ENCODE peak calls at places on chromosome 20, in six cellular contexts. One of them, this sample, is unnamed.

GRCh38 chr20:45407783-45408645 is at the start of gene DBNDD2:
- DNase-seq in kidney tubule cell: no peak
- DNase-seq in ACHN: no peak
- DNase-seq in nephron progenitor cell: no peak
- DNase-seq in dermis blood vessel endothelial cell: no peak
- DNase-seq in NCI-H1105: no peak
- DNase-seq in this sample: no peak

GRCh38 chr20:57272883-57273282 is 6.4 kb upstream of the BMP7 start:
- DNase-seq in NCI-H1105: no peak
- DNase-seq in kidney tubule cell: no peak
- DNase-seq in dermis blood vessel endothelial cell: no peak
- DNase-seq in nephron progenitor cell: no peak
- DNase-seq in ACHN: no peak
- DNase-seq in this sample: no peak

GRCh38 chr20:22342410-22342809 is 242.0 kb downstream of the FOXA2 start:
- DNase-seq in dermis blood vessel endothelial cell: no peak
- DNase-seq in ACHN: no peak
- DNase-seq in kidney tubule cell: no peak
- DNase-seq in NCI-H1105: no peak
- DNase-seq in nephron progenitor cell: no peak
- DNase-seq in this sample: no peak

GRCh38 chr20:33814238-33814712 is 3.1 kb downstream of the CHMP4B start:
- DNase-seq in NCI-H1105: no peak
- DNase-seq in kidney tubule cell: peak
- DNase-seq in nephron progenitor cell: no peak
- DNase-seq in dermis blood vessel endothelial cell: peak
- DNase-seq in ACHN: no peak
- DNase-seq in this sample: no peak

GRCh38 chr20:8212286-8212685 is 80.2 kb downstream of the PLCB1 start:
- DNase-seq in NCI-H1105: no peak
- DNase-seq in ACHN: no peak
- DNase-seq in kidney tubule cell: no peak
- DNase-seq in dermis blood vessel endothelial cell: peak
- DNase-seq in nephron progenitor cell: no peak
- DNase-seq in this sample: no peak

GRCh38 chr20:39019805-39020325 is 57.7 kb downstream of the DHX35 start:
- DNase-seq in ACHN: no peak
- DNase-seq in nephron progenitor cell: no peak
- DNase-seq in dermis blood vessel endothelial cell: no peak
- DNase-seq in NCI-H1105: no peak
- DNase-seq in kidney tubule cell: no peak
- DNase-seq in this sample: no peak

GRCh38 chr20:50415516-50416268 is 94.5 kb upstream of the PTPN1 start:
- DNase-seq in dermis blood vessel endothelial cell: peak
- DNase-seq in NCI-H1105: no peak
- DNase-seq in nephron progenitor cell: peak
- DNase-seq in ACHN: no peak
- DNase-seq in kidney tubule cell: peak
- DNase-seq in this sample: peak

GRCh38 chr20:40861427-40862008 is 167.1 kb upstream of the TOP1 start:
- DNase-seq in dermis blood vessel endothelial cell: no peak
- DNase-seq in nephron progenitor cell: no peak
- DNase-seq in kidney tubule cell: no peak
- DNase-seq in NCI-H1105: no peak
- DNase-seq in ACHN: no peak
- DNase-seq in this sample: no peak

GRCh38 chr20:4875578-4876067 is 125.7 kb downstream of the SLC23A2 start:
- DNase-seq in dermis blood vessel endothelial cell: peak
- DNase-seq in kidney tubule cell: peak
- DNase-seq in NCI-H1105: peak
- DNase-seq in ACHN: no peak
- DNase-seq in nephron progenitor cell: peak
- DNase-seq in this sample: peak

GRCh38 chr20:18837710-18838109 is 24.1 kb downstream of the SCP2D1 start:
- DNase-seq in dermis blood vessel endothelial cell: no peak
- DNase-seq in ACHN: no peak
- DNase-seq in kidney tubule cell: no peak
- DNase-seq in NCI-H1105: no peak
- DNase-seq in nephron progenitor cell: no peak
- DNase-seq in this sample: no peak

GRCh38 chr20:38094373-38094775 is 60.8 kb downstream of the RPRD1B start:
- DNase-seq in kidney tubule cell: peak
- DNase-seq in NCI-H1105: no peak
- DNase-seq in ACHN: peak
- DNase-seq in dermis blood vessel endothelial cell: peak
- DNase-seq in nephron progenitor cell: no peak
- DNase-seq in this sample: peak

GRCh38 chr20:32672315-32672981 is 1.3 kb downstream of the C20orf203 start:
- DNase-seq in NCI-H1105: no peak
- DNase-seq in kidney tubule cell: no peak
- DNase-seq in ACHN: no peak
- DNase-seq in dermis blood vessel endothelial cell: no peak
- DNase-seq in nephron progenitor cell: no peak
- DNase-seq in this sample: no peak

GRCh38 chr20:49460916-49461315 is 21.6 kb downstream of the KCNB1 start:
- DNase-seq in dermis blood vessel endothelial cell: no peak
- DNase-seq in nephron progenitor cell: no peak
- DNase-seq in NCI-H1105: peak
- DNase-seq in ACHN: peak
- DNase-seq in kidney tubule cell: peak
- DNase-seq in this sample: peak

GRCh38 chr20:2006452-2007381 is 12.9 kb upstream of the PDYN start:
- DNase-seq in ACHN: peak
- DNase-seq in nephron progenitor cell: peak
- DNase-seq in NCI-H1105: peak
- DNase-seq in dermis blood vessel endothelial cell: peak
- DNase-seq in kidney tubule cell: peak
- DNase-seq in this sample: no peak

GRCh38 chr20:23548408-23548807 is 19.9 kb downstream of the CST9L start:
- DNase-seq in ACHN: no peak
- DNase-seq in dermis blood vessel endothelial cell: no peak
- DNase-seq in kidney tubule cell: no peak
- DNase-seq in nephron progenitor cell: no peak
- DNase-seq in NCI-H1105: no peak
- DNase-seq in this sample: no peak

GRCh38 chr20:61810709-61811565 is 254.7 kb downstream of the TAF4 start:
- DNase-seq in dermis blood vessel endothelial cell: no peak
- DNase-seq in nephron progenitor cell: no peak
- DNase-seq in kidney tubule cell: no peak
- DNase-seq in ACHN: no peak
- DNase-seq in NCI-H1105: no peak
- DNase-seq in this sample: no peak

GRCh38 chr20:59816146-59816743 is 117.2 kb downstream of the SYCP2 start:
- DNase-seq in dermis blood vessel endothelial cell: no peak
- DNase-seq in nephron progenitor cell: no peak
- DNase-seq in kidney tubule cell: no peak
- DNase-seq in ACHN: no peak
- DNase-seq in NCI-H1105: no peak
- DNase-seq in this sample: no peak

GRCh38 chr20:52552181-52552872 is 360.7 kb upstream of the ZFP64 start:
- DNase-seq in kidney tubule cell: peak
- DNase-seq in ACHN: peak
- DNase-seq in nephron progenitor cell: no peak
- DNase-seq in NCI-H1105: no peak
- DNase-seq in dermis blood vessel endothelial cell: no peak
- DNase-seq in this sample: no peak

GRCh38 chr20:62785381-62785780 is 10.9 kb upstream of the MRGBP start:
- DNase-seq in dermis blood vessel endothelial cell: no peak
- DNase-seq in ACHN: no peak
- DNase-seq in kidney tubule cell: no peak
- DNase-seq in NCI-H1105: no peak
- DNase-seq in nephron progenitor cell: no peak
- DNase-seq in this sample: no peak

GRCh38 chr20:2326046-2326445 is 30.2 kb downstream of the TGM3 start:
- DNase-seq in nephron progenitor cell: no peak
- DNase-seq in kidney tubule cell: no peak
- DNase-seq in ACHN: no peak
- DNase-seq in dermis blood vessel endothelial cell: no peak
- DNase-seq in NCI-H1105: no peak
- DNase-seq in this sample: no peak

GRCh38 chr20:63054103-63054474 is 47.3 kb upstream of the BHLHE23 start:
- DNase-seq in dermis blood vessel endothelial cell: no peak
- DNase-seq in NCI-H1105: no peak
- DNase-seq in ACHN: no peak
- DNase-seq in nephron progenitor cell: no peak
- DNase-seq in kidney tubule cell: no peak
- DNase-seq in this sample: no peak

GRCh38 chr20:9518776-9519175 is 4.4 kb downstream of the LAMP5 start:
- DNase-seq in dermis blood vessel endothelial cell: no peak
- DNase-seq in ACHN: no peak
- DNase-seq in NCI-H1105: no peak
- DNase-seq in kidney tubule cell: no peak
- DNase-seq in nephron progenitor cell: no peak
- DNase-seq in this sample: no peak

GRCh38 chr20:17680836-17681740 is 954 bp downstream of the RRBP1 start:
- DNase-seq in ACHN: peak
- DNase-seq in kidney tubule cell: peak
- DNase-seq in nephron progenitor cell: peak
- DNase-seq in dermis blood vessel endothelial cell: peak
- DNase-seq in NCI-H1105: peak
- DNase-seq in this sample: peak

GRCh38 chr20:37095108-37095608 is 639 bp downstream of the RBL1 start:
- DNase-seq in NCI-H1105: no peak
- DNase-seq in dermis blood vessel endothelial cell: peak
- DNase-seq in kidney tubule cell: peak
- DNase-seq in nephron progenitor cell: peak
- DNase-seq in ACHN: peak
- DNase-seq in this sample: no peak

GRCh38 chr20:38032585-38033329 is 499 bp downstream of the TTI1 start:
- DNase-seq in dermis blood vessel endothelial cell: no peak
- DNase-seq in NCI-H1105: peak
- DNase-seq in nephron progenitor cell: no peak
- DNase-seq in ACHN: no peak
- DNase-seq in kidney tubule cell: peak
- DNase-seq in this sample: no peak

GRCh38 chr20:20594171-20594530 is 118.3 kb downstream of the RALGAPA2 start:
- DNase-seq in dermis blood vessel endothelial cell: peak
- DNase-seq in nephron progenitor cell: no peak
- DNase-seq in ACHN: peak
- DNase-seq in NCI-H1105: peak
- DNase-seq in kidney tubule cell: peak
- DNase-seq in this sample: no peak

GRCh38 chr20:16966276-16966880 is 218.2 kb downstream of the OTOR start:
- DNase-seq in nephron progenitor cell: no peak
- DNase-seq in ACHN: no peak
- DNase-seq in NCI-H1105: no peak
- DNase-seq in kidney tubule cell: peak
- DNase-seq in dermis blood vessel endothelial cell: no peak
- DNase-seq in this sample: peak

GRCh38 chr20:25136643-25137559 is 55.0 kb upstream of the VSX1 start:
- DNase-seq in nephron progenitor cell: no peak
- DNase-seq in NCI-H1105: no peak
- DNase-seq in kidney tubule cell: peak
- DNase-seq in dermis blood vessel endothelial cell: peak
- DNase-seq in ACHN: peak
- DNase-seq in this sample: peak

GRCh38 chr20:22490287-22491187 is 93.8 kb downstream of the FOXA2 start:
- DNase-seq in dermis blood vessel endothelial cell: peak
- DNase-seq in nephron progenitor cell: peak
- DNase-seq in kidney tubule cell: peak
- DNase-seq in NCI-H1105: peak
- DNase-seq in ACHN: peak
- DNase-seq in this sample: peak

GRCh38 chr20:62837790-62838458 is 21.1 kb downstream of the COL9A3 start:
- DNase-seq in NCI-H1105: peak
- DNase-seq in ACHN: no peak
- DNase-seq in kidney tubule cell: no peak
- DNase-seq in dermis blood vessel endothelial cell: peak
- DNase-seq in nephron progenitor cell: no peak
- DNase-seq in this sample: peak

GRCh38 chr20:62832212-62832922 is 15.5 kb downstream of the COL9A3 start:
- DNase-seq in dermis blood vessel endothelial cell: no peak
- DNase-seq in NCI-H1105: no peak
- DNase-seq in nephron progenitor cell: no peak
- DNase-seq in kidney tubule cell: peak
- DNase-seq in ACHN: no peak
- DNase-seq in this sample: peak

GRCh38 chr20:61940976-61941720 is 124.5 kb downstream of the TAF4 start:
- DNase-seq in nephron progenitor cell: no peak
- DNase-seq in kidney tubule cell: no peak
- DNase-seq in ACHN: no peak
- DNase-seq in NCI-H1105: no peak
- DNase-seq in dermis blood vessel endothelial cell: no peak
- DNase-seq in this sample: no peak

GRCh38 chr20:54137115-54137514 is 36.7 kb downstream of the CYP24A1 start:
- DNase-seq in ACHN: no peak
- DNase-seq in kidney tubule cell: peak
- DNase-seq in nephron progenitor cell: no peak
- DNase-seq in dermis blood vessel endothelial cell: no peak
- DNase-seq in NCI-H1105: no peak
- DNase-seq in this sample: no peak

GRCh38 chr20:24977336-24977735 is 15.2 kb downstream of the APMAP start:
- DNase-seq in nephron progenitor cell: no peak
- DNase-seq in NCI-H1105: no peak
- DNase-seq in kidney tubule cell: no peak
- DNase-seq in dermis blood vessel endothelial cell: no peak
- DNase-seq in ACHN: no peak
- DNase-seq in this sample: no peak

GRCh38 chr20:48190757-48191156 is 405.5 kb upstream of the SULF2 start:
- DNase-seq in NCI-H1105: no peak
- DNase-seq in nephron progenitor cell: no peak
- DNase-seq in ACHN: no peak
- DNase-seq in dermis blood vessel endothelial cell: no peak
- DNase-seq in kidney tubule cell: peak
- DNase-seq in this sample: no peak

This sample was measured in thyroid gland.